ENCODE peak calls at places on chromosomes 6 and 20, in ten cellular contexts. T, W, G, E, N, P, L, R, V and D are unnamed samples.

GRCh38 chr20:32973077-32973717 is 31.0 kb downstream of the SUN5 start:
- DNase-seq in T (no peak), W (no peak), G (peak), E (no peak), N (no peak), P (no peak), L (no peak), R (no peak), V (no peak), D (no peak)

GRCh38 chr6:151070666-151071065 is 169.1 kb upstream of the AKAP12 start:
- DNase-seq in T (no peak), W (no peak), G (no peak), E (no peak), N (no peak), P (no peak), L (no peak), R (no peak), V (no peak), D (no peak)

GRCh38 chr20:37361336-37361735 is 15.4 kb downstream of the SRC start:
- DNase-seq in T (no peak), W (no peak), G (no peak), E (no peak), N (no peak), P (no peak), L (no peak), R (no peak), V (peak), D (no peak)

GRCh38 chr6:125512621-125513020 is 210.9 kb upstream of the HDDC2 start:
- DNase-seq in T (no peak), W (peak), G (no peak), E (no peak), N (no peak), P (no peak), L (no peak), R (no peak), V (no peak), D (no peak)

GRCh38 chr6:89221109-89221508 is 4.0 kb upstream of the GABRR1 start:
- DNase-seq in T (no peak), W (no peak), G (no peak), E (no peak), N (no peak), P (no peak), L (no peak), R (no peak), V (no peak), D (no peak)

GRCh38 chr6:36958775-36959554 is 4.4 kb downstream of the PI16 start:
- DNase-seq in T (no peak), W (no peak), G (no peak), E (no peak), N (no peak), P (no peak), L (no peak), R (no peak), V (no peak), D (no peak)

GRCh38 chr20:35991142-35991771 is 22.9 kb downstream of the CNBD2 start:
- DNase-seq in T (no peak), W (no peak), G (no peak), E (peak), N (no peak), P (peak), L (no peak), R (no peak), V (no peak), D (no peak)

GRCh38 chr6:163780993-163781392 is 366.5 kb downstream of the QKI start:
- DNase-seq in T (no peak), W (peak), G (no peak), E (no peak), N (no peak), P (no peak), L (no peak), R (no peak), V (no peak), D (no peak)

GRCh38 chr6:7725849-7726415 is at the start of gene BMP6:
- DNase-seq in T (peak), W (peak), G (peak), E (peak), N (peak), P (peak), L (peak), R (no peak), V (peak), D (peak)

GRCh38 chr20:13307562-13308163 is 86.6 kb downstream of the ISM1 start:
- DNase-seq in T (no peak), W (no peak), G (no peak), E (no peak), N (no peak), P (no peak), L (no peak), R (no peak), V (no peak), D (no peak)

GRCh38 chr6:23533954-23534725 is 591.9 kb upstream of the NRSN1 start:
- DNase-seq in T (no peak), W (no peak), G (no peak), E (no peak), N (no peak), P (no peak), L (no peak), R (no peak), V (no peak), D (no peak)

GRCh38 chr6:149271348-149272340 is 45.9 kb upstream of the TAB2 start:
- DNase-seq in T (no peak), W (no peak), G (peak), E (peak), N (no peak), P (peak), L (no peak), R (no peak), V (no peak), D (peak)

GRCh38 chr6:473759-474453 is 82.4 kb downstream of the IRF4 start:
- DNase-seq in T (no peak), W (no peak), G (no peak), E (no peak), N (no peak), P (no peak), L (no peak), R (no peak), V (no peak), D (no peak)

GRCh38 chr20:62571667-62572344 is 70.5 kb upstream of the SLCO4A1 start:
- DNase-seq in T (no peak), W (no peak), G (no peak), E (no peak), N (no peak), P (peak), L (no peak), R (no peak), V (no peak), D (no peak)

GRCh38 chr6:133757330-133757729 is 131.6 kb upstream of the TCF21 start:
- DNase-seq in T (no peak), W (no peak), G (no peak), E (no peak), N (no peak), P (no peak), L (no peak), R (no peak), V (no peak), D (no peak)

GRCh38 chr6:32244946-32245398 is 21.1 kb upstream of the NOTCH4 start:
- DNase-seq in T (peak), W (peak), G (peak), E (peak), N (peak), P (peak), L (peak), R (peak), V (peak), D (peak)

GRCh38 chr20:62894261-62894660 is 32.0 kb downstream of the DIDO1 start:
- DNase-seq in T (no peak), W (no peak), G (no peak), E (no peak), N (no peak), P (no peak), L (no peak), R (no peak), V (peak), D (no peak)

GRCh38 chr6:106539931-106540330 is 89.4 kb downstream of the RTN4IP1 start:
- DNase-seq in T (no peak), W (no peak), G (no peak), E (no peak), N (no peak), P (no peak), L (no peak), R (no peak), V (no peak), D (no peak)

GRCh38 chr6:22808466-22808865 is 239.1 kb downstream of the HDGFL1 start:
- DNase-seq in T (no peak), W (no peak), G (no peak), E (no peak), N (no peak), P (no peak), L (no peak), R (no peak), V (no peak), D (no peak)

GRCh38 chr6:16153451-16153850 is 24.6 kb downstream of the MYLIP start:
- DNase-seq in T (no peak), W (no peak), G (no peak), E (no peak), N (no peak), P (no peak), L (no peak), R (no peak), V (no peak), D (no peak)

GRCh38 chr6:170097505-170098427 is 193.1 kb downstream of the DLL1 start:
- DNase-seq in T (no peak), W (no peak), G (no peak), E (peak), N (no peak), P (no peak), L (no peak), R (no peak), V (no peak), D (no peak)

GRCh38 chr20:62921119-62921687 is 5.1 kb downstream of the DIDO1 start:
- DNase-seq in T (no peak), W (peak), G (peak), E (peak), N (peak), P (peak), L (no peak), R (peak), V (peak), D (peak)

GRCh38 chr6:137795510-137795909 is 71.5 kb upstream of the TNFAIP3 start:
- DNase-seq in T (no peak), W (no peak), G (no peak), E (no peak), N (no peak), P (no peak), L (no peak), R (no peak), V (no peak), D (no peak)